ENCODE peak calls at places on chromosomes 7 and 10, in seven cellular contexts. R, G, T, U, X, M and I are unnamed samples.

GRCh38 chr10:73974309-73974946 is 23.5 kb upstream of the VCL start:
- DNase-seq in X (no peak), R (no peak), M (no peak), U (no peak), T (no peak), G (no peak), I (no peak)

GRCh38 chr10:131931981-131932380 is 31.2 kb downstream of the PPP2R2D start:
- DNase-seq in U (no peak), G (no peak), X (no peak), M (no peak), T (no peak), R (no peak), I (no peak)

GRCh38 chr7:145212050-145212449 is 376.2 kb upstream of the TPK1 start:
- DNase-seq in R (no peak), U (no peak), M (no peak), X (no peak), T (no peak), G (no peak), I (no peak)

GRCh38 chr7:34357068-34357467 is 300.9 kb upstream of the NPSR1 start:
- DNase-seq in G (no peak), T (no peak), M (no peak), X (no peak), R (no peak), U (no peak), I (no peak)

GRCh38 chr7:11458736-11459483 is 373.1 kb downstream of the THSD7A start:
- DNase-seq in U (peak), R (peak), T (no peak), M (no peak), X (no peak), G (peak), I (peak)

GRCh38 chr7:90595341-90595800 is 750 bp upstream of the CDK14 start:
- DNase-seq in R (no peak), G (no peak), T (no peak), U (peak), X (no peak), M (no peak), I (no peak)

GRCh38 chr10:62492012-62492869 is 118.1 kb downstream of the ZNF365 start:
- DNase-seq in X (peak), M (peak), U (peak), T (no peak), R (no peak), G (no peak), I (no peak)

GRCh38 chr10:11547111-11547625 is 64.3 kb downstream of the USP6NL start:
- DNase-seq in U (no peak), X (no peak), R (no peak), M (no peak), G (no peak), T (no peak), I (no peak)

GRCh38 chr10:4281207-4281825 is 496.3 kb upstream of the KLF6 start:
- DNase-seq in M (no peak), T (no peak), G (no peak), U (no peak), X (no peak), R (no peak), I (no peak)

GRCh38 chr10:129832582-129833249 is 131.4 kb downstream of the EBF3 start:
- DNase-seq in G (no peak), T (no peak), U (no peak), M (no peak), X (no peak), R (no peak), I (no peak)

GRCh38 chr10:129833366-129833765 is 130.7 kb downstream of the EBF3 start:
- DNase-seq in X (no peak), R (no peak), M (no peak), U (no peak), G (no peak), T (no peak), I (no peak)

GRCh38 chr10:129831150-129831549 is 132.9 kb downstream of the EBF3 start:
- DNase-seq in T (no peak), X (no peak), R (no peak), G (no peak), M (no peak), U (no peak), I (no peak)

GRCh38 chr10:129836253-129836652 is 127.8 kb downstream of the EBF3 start:
- DNase-seq in T (no peak), R (no peak), X (no peak), M (no peak), G (no peak), U (no peak), I (no peak)

DNA sequence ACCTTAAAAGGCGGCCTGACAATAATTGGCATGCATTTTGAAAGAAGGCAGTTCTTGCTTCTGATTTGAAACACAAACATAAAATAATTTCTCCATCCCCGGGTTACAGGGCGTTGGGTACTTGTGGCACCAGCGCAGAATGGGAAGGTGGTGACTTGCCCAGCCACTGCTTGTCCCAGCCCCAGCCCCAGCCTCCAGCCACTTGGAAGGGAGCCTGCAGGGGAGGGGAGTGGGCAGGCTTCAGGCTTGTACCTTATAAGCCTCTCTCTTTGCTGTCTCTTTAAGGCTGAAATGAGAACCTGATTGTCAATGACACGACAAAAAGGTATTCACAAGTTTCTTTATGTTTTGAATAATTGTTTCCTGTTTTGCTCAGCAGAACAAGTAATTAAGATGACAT is 130.1 kb downstream of the EBF3 start:
- DNase-seq in M (no peak), R (no peak), G (no peak), X (no peak), U (no peak), T (no peak), I (no peak)
- H3K4me3 ChIP-seq in M (no peak), R (no peak), G (no peak), X (no peak), U (no peak), T (no peak), I (no peak)

GRCh38 chr7:88289505-88290129 is 17.1 kb downstream of the STEAP4 start:
- DNase-seq in T (no peak), M (no peak), U (no peak), R (no peak), G (peak), X (peak), I (no peak)
- H3K4me3 ChIP-seq in T (no peak), M (no peak), U (no peak), R (no peak), G (no peak), X (no peak), I (no peak)

DNA sequence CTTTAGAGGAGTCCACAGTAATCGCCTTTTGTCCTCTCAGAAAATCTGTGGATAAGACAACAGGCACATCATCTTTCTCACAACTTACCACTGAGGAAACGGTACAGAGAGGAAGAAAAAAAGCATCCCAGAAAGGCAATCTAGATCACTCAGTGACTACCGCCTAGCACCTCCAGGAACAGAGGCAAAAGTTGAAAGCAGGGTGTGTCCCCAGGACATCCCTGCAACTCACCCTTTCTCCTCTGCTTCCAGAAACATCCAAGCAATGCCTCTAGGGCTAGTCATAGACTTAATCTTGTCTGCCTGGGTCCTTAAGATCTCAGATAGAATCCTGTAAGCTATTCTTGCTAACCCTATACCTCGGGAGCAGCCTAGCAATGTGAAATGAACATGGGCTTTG is 18.8 kb upstream of the PDCD4 start:
- DNase-seq in M (no peak), X (no peak), U (no peak), G (no peak), R (no peak), T (no peak), I (no peak)
- H3K4me3 ChIP-seq in M (no peak), X (no peak), U (no peak), G (no peak), R (no peak), T (no peak), I (no peak)

DNA sequence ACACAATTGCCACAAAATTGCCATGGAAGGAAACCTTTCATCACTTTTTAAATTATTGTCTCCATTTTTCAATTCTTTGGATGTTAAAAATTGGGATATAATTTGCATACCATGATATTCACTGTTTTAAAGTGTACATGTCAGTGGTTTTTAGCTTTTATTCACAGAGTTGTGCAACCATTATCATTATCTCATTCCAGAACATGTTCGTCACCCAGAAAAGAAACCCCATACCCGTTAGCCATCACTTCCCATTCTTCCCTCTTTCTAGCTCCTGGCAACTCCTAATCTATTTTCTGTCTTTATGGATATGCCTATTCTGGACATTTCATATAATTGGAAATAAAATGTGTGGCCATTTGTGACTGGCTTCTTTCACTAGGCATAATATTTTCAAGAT is 260.3 kb upstream of the FERD3L start:
- DNase-seq in M (no peak), G (no peak), U (peak), T (no peak), X (no peak), R (no peak), I (no peak)
- H3K4me3 ChIP-seq in M (no peak), G (no peak), U (no peak), T (no peak), X (no peak), R (no peak), I (no peak)

DNA sequence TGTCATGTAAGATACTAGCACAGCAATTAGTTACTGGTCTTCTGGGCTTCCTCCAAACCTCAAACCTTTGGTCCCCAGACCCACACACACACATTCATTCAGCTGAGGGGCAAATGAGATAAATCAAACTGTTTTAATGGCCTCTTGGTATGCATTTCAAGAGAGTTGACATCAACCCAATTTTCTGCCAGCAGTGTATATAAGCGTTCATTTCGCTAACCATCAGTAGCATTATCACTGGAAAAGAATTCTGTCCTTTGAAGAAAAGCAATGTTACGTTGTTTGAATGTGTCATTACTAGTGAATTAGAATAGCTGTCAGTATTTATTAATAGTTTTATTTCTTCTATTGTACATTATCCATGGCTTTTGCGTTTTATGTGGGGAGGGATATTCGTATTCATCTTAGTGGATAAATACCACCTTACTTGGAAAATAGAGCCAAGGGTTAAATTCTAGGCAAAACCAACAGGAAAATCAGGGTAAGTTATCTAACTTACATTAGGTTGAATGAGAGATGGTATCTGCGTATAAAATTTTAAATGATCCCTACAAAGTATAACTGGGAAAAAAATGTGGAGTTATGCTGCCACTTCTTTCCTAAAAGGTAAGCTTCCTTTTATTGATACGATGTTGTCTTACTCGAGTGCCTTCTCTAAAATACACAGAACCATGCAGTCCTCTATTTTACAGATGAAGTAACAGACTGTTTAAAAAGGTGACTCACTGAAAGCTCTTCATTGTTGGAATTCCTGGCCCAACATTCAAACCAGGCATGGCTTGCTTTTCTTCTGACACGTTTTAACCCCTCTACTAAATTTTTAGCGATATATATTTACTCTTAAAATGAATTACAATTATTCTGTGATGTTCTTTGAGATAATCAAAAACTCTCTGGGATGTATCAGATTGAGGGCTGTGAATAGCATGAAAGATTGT is 2.0 kb upstream of the ZMYND11 start:
- DNase-seq in T (no peak), X (no peak), G (peak), R (no peak), U (peak), M (no peak), I (no peak)
- H3K4me3 ChIP-seq in T (no peak), X (peak), G (no peak), R (peak), U (peak), M (no peak), I (peak)

GRCh38 chr10:67836972-67837371 is 1.0 kb downstream of the DNAJC12 start:
- DNase-seq in T (no peak), G (no peak), U (no peak), M (no peak), R (no peak), X (no peak), I (no peak)
- H3K4me3 ChIP-seq in T (no peak), G (no peak), U (no peak), M (peak), R (no peak), X (no peak), I (no peak)

DNA sequence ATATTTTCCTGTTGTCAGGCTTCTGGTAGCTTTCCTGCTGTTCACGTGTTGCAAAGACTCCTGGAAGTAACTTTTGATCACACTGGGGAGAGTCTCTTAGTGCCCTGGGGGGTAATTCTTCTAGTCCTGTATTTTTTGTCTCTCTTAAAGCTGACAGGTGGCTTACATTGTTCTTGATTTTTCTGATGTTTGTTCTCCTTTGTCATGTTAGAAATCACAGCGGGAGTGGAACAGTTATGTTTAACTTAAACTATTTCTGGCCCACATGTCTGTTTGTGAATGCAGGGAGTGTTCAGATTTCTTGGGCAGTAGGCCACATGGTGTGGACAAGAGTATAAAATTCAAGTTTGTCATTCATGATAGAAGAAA is 99.1 kb downstream of the PLPP4 start:
- DNase-seq in R (no peak), X (no peak), U (no peak), T (no peak), M (no peak), G (no peak), I (no peak)
- H3K4me3 ChIP-seq in R (no peak), X (no peak), U (no peak), T (no peak), M (no peak), G (no peak), I (no peak)

GRCh38 chr7:30598121-30598876 is 3.6 kb downstream of the GARS1 start:
- DNase-seq in R (no peak), U (peak), X (no peak), T (no peak), G (no peak), M (no peak), I (no peak)
- H3K4me3 ChIP-seq in R (peak), U (no peak), X (no peak), T (no peak), G (no peak), M (peak), I (no peak)